ENCODE peak calls at places on chromosomes 2 and 18, in five cellular contexts. R, P, V, B and D are unnamed samples.

GRCh38 chr2:33421820-33422219 is 54.6 kb upstream of the RASGRP3 start:
- DNase-seq in B (no peak), V (no peak), P (no peak), R (no peak), D (no peak)

GRCh38 chr18:51953521-51953920 is 386.5 kb upstream of the DCC start:
- DNase-seq in B (no peak), R (no peak), V (no peak), P (no peak), D (no peak)

GRCh38 chr2:26469092-26469710 is 8.7 kb downstream of the OTOF start:
- DNase-seq in B (peak; percentile 62), R (peak; percentile 72), P (no peak), V (peak; percentile 93), D (no peak)

GRCh38 chr2:95063401-95063958 is 38.0 kb downstream of the MAL start:
- DNase-seq in V (no peak), R (peak; percentile 15), B (no peak), P (peak; percentile 40), D (peak; percentile 11)

GRCh38 chr18:63368611-63369010 is 1.6 kb upstream of the KDSR start:
- DNase-seq in P (no peak), R (no peak), B (no peak), V (no peak), D (no peak)

GRCh38 chr2:112757265-112757664 is 7.1 kb downstream of the CKAP2L start:
- DNase-seq in B (no peak), P (no peak), R (no peak), V (no peak), D (peak; percentile 63)

GRCh38 chr2:54936766-54937165 is 113.5 kb downstream of the RTN4 start:
- DNase-seq in P (no peak), V (no peak), B (no peak), R (no peak), D (no peak)

GRCh38 chr2:25548587-25548986 is 124.8 kb downstream of the DTNB start:
- DNase-seq in V (no peak), P (no peak), R (no peak), B (no peak), D (no peak)

GRCh38 chr18:28176933-28177827 is at the start of gene CDH2:
- DNase-seq in R (peak; percentile 51), V (peak; percentile 74), P (peak; percentile 68), B (no peak), D (no peak)

GRCh38 chr2:75221872-75222271 is 22.6 kb upstream of the TACR1 start:
- DNase-seq in R (no peak), P (no peak), V (no peak), B (no peak), D (no peak)

GRCh38 chr2:209380278-209380677 is 43.6 kb upstream of the MAP2 start:
- DNase-seq in B (no peak), V (no peak), R (no peak), P (no peak), D (no peak)

GRCh38 chr18:29154196-29154757 is 977.3 kb upstream of the CDH2 start:
- DNase-seq in B (no peak), R (no peak), P (no peak), V (no peak), D (no peak)

GRCh38 chr18:71321319-71321718 is 1032.5 kb downstream of the SOCS6 start:
- DNase-seq in P (no peak), R (no peak), B (no peak), V (no peak), D (no peak)

GRCh38 chr18:38497281-38497680 is 931.7 kb upstream of the CELF4 start:
- DNase-seq in R (no peak), B (no peak), V (no peak), P (no peak), D (no peak)

GRCh38 chr2:29013046-29013780 is 32.1 kb downstream of the TOGARAM2 start:
- DNase-seq in R (no peak), B (no peak), P (no peak), V (no peak), D (no peak)

GRCh38 chr2:191247381-191248057 is 2.3 kb downstream of the MYO1B start:
- DNase-seq in V (no peak), R (no peak), B (no peak), P (no peak), D (peak; percentile 46)

GRCh38 chr2:70966681-70967080 is 11.7 kb upstream of the ANKRD53 start:
- DNase-seq in V (no peak), R (no peak), B (no peak), P (no peak), D (no peak)

GRCh38 chr2:100242891-100243670 is 79.2 kb downstream of the LONRF2 start:
- DNase-seq in V (peak; percentile 86), R (peak; percentile 74), P (peak; percentile 84), B (peak; percentile 61), D (peak; percentile 77)

GRCh38 chr2:24852026-24852425 is 58.8 kb downstream of the CENPO start:
- DNase-seq in B (no peak), V (no peak), P (no peak), R (no peak), D (no peak)

GRCh38 chr18:23563377-23564043 is 22.8 kb downstream of the NPC1 start:
- DNase-seq in P (no peak), V (no peak), R (no peak), B (no peak), D (no peak)

GRCh38 chr18:3651266-3651665 is 201.3 kb downstream of the TGIF1 start:
- DNase-seq in R (no peak), V (no peak), P (no peak), B (no peak), D (no peak)

GRCh38 chr2:2793925-2794324 is 462.9 kb upstream of the MYT1L start:
- DNase-seq in R (no peak), P (no peak), V (no peak), B (no peak), D (no peak)

GRCh38 chr2:216777637-216778273 is 82.1 kb downstream of the TNP1 start:
- DNase-seq in R (no peak), V (peak; percentile 58), B (no peak), P (no peak), D (no peak)

GRCh38 chr18:11497585-11497984 is 111.8 kb upstream of the SLC35G4 start:
- DNase-seq in B (no peak), R (no peak), P (no peak), V (no peak), D (no peak)

GRCh38 chr2:25624635-25625034 is 48.7 kb downstream of the DTNB start:
- DNase-seq in V (no peak), P (no peak), B (no peak), R (no peak), D (no peak)

GRCh38 chr2:188984126-188984525 is 10.0 kb downstream of the COL3A1 start:
- DNase-seq in V (no peak), R (no peak), P (no peak), B (no peak), D (no peak)
- TF ChIP-seq CTCF in V (no peak), R (no peak), P (peak; percentile 47), B (no peak), D (peak; percentile 5)

GRCh38 chr2:72945450-72946019 is 28.2 kb downstream of the EMX1 start:
- DNase-seq in R (no peak), B (no peak), P (no peak), V (no peak), D (no peak)
- TF ChIP-seq EP300 in R (no peak), B (no peak), P (no peak), V (no peak), D (no peak)

DNA sequence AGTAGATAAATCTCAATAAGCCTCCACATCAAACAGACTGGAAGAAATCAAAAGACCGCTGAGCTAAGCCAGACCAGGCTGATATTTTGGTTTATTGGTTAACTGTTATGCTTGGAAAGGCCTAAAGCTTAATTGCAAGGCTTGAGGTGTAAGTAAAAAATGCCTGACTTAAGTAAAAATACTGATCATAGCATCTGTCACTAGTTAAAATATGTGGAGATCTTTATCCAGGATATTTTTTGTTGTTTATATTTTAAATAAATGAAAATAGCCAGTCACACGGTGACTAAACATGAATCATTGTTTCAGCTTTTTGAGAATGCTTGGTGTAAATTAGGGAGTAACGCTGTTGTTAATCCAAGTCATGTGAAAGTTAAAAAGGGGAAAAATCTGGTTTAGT is 127.9 kb downstream of the THADA start:
- DNase-seq in V (no peak), B (no peak), R (no peak), P (no peak), D (no peak)
- TF ChIP-seq POLR2AphosphoS5 in V (no peak), B (no peak), R (no peak), P (peak; percentile 41), D (no peak)

DNA sequence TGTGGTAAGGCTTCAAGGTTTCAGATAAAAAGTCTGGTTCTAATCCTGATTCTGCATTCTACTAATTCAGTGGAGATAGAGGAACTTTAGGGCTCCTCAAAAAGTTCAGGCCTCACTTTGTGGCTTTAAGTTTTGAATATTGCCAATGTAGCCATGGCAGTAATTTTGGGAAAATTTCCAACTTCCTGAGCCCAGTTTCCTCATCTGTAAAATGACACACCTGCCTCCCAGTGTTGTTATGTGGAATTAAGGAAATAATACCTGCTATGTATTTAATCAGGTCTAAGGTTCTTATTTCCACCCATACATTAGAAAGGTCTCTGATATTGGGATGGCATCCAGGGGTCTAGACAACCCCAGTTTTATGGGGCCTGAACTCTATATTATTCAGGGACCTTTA is 147.5 kb upstream of the ITGA6 start:
- DNase-seq in P (no peak), R (no peak), V (no peak), B (no peak), D (no peak)
- TF ChIP-seq CTCF in P (no peak), R (no peak), V (no peak), B (no peak), D (no peak)

DNA sequence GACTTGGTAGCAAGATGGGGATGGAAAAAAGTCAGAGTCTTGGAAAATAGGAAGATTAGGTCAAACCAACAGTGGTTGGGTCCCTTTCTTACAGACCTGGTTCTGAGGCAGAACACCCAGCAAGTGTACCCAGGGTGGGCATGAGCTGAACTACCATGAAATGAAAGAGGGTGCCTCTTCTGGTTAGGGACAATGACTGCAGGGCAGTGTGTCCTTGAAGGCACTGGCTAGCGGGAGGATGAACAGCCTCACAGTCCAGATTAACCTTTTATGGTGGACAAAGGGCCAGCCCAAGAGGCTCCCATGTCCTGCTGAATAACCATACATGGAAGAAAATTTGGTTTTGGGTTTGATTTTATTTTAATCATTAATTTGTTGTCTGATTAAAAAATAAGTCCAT is 61.8 kb upstream of the CCDC85A start:
- DNase-seq in B (no peak), P (no peak), R (no peak), V (no peak), D (no peak)
- TF ChIP-seq EP300 in B (no peak), P (no peak), R (no peak), V (no peak), D (no peak)

GRCh38 chr2:183079335-183079775 is 808 bp downstream of the DUSP19 start:
- DNase-seq in B (no peak), P (no peak), R (no peak), V (no peak), D (no peak)

GRCh38 chr2:183078163-183078466 is 432 bp upstream of the DUSP19 start:
- DNase-seq in P (no peak), B (no peak), V (no peak), R (no peak), D (peak; percentile 43)

GRCh38 chr2:183081908-183082307 is 3.4 kb downstream of the DUSP19 start:
- DNase-seq in R (no peak), P (no peak), V (no peak), B (no peak), D (no peak)

GRCh38 chr2:183078467-183079334 is at the start of gene DUSP19:
- DNase-seq in V (peak; percentile 99), R (peak; percentile 95), P (peak; percentile 93), B (peak; percentile 96), D (peak; percentile 93)
- TF ChIP-seq POLR2AphosphoS5 in V (peak; percentile 90), R (peak; percentile 96), P (peak; percentile 98), B (peak; percentile 90), D (peak; percentile 60)